ENCODE peak calls at places on chromosome 6, in five cellular contexts. S, G, Z, J and P are unnamed samples.

GRCh38 chr6:20444786-20445271 is 43.1 kb downstream of the E2F3 start:
- DNase-seq in S (no peak), G (no peak), Z (no peak), J (no peak), P (peak; percentile 55)

GRCh38 chr6:156992396-156992795 is 215.2 kb downstream of the ARID1B start:
- DNase-seq in S (no peak), G (no peak), Z (no peak), J (no peak), P (no peak)

GRCh38 chr6:24274441-24275083 is 83.3 kb downstream of the DCDC2 start:
- DNase-seq in S (peak; percentile 61), G (no peak), Z (no peak), J (no peak), P (peak; percentile 68)

GRCh38 chr6:15327271-15327670 is 81.4 kb downstream of the JARID2 start:
- DNase-seq in S (peak; percentile 81), G (no peak), Z (peak; percentile 72), J (no peak), P (peak; percentile 88)

GRCh38 chr6:157302761-157303160 is 20.6 kb downstream of the TMEM242 start:
- DNase-seq in S (no peak), G (no peak), Z (no peak), J (no peak), P (no peak)

GRCh38 chr6:140071115-140071514 is 696.7 kb upstream of the CITED2 start:
- DNase-seq in S (no peak), G (no peak), Z (peak; percentile 33), J (no peak), P (peak; percentile 17)

GRCh38 chr6:106702451-106703110 is 73.2 kb downstream of the QRSL1 start:
- DNase-seq in S (no peak), G (no peak), Z (no peak), J (no peak), P (no peak)

GRCh38 chr6:83853178-83853967 is at the start of gene RIPPLY2:
- DNase-seq in S (peak; percentile 42), G (peak; percentile 29), Z (peak; percentile 76), J (no peak), P (no peak)

GRCh38 chr6:92930212-92930611 is 489.1 kb downstream of the EPHA7 start:
- DNase-seq in S (no peak), G (no peak), Z (no peak), J (no peak), P (no peak)

GRCh38 chr6:3825851-3826581 is 23.2 kb upstream of the FAM50B start:
- DNase-seq in S (peak; percentile 80), G (no peak), Z (peak; percentile 29), J (peak; percentile 79), P (no peak)